ENCODE peak calls at places on chromosomes 3 and 15, in six cellular contexts. A is CD4-positive, alpha-beta T cell; I is breast epithelium; E is GM12865; S is chondrocyte; N is GM12864. C is an unnamed sample.

GRCh38 chr3:149382091-149382467 is 4.6 kb upstream of the TM4SF1 start:
- DNase-seq in A (no peak), I (no peak), E (peak; percentile 29), S (no peak), N (no peak), C (no peak)

GRCh38 chr3:78644847-78645246 is 1123.0 kb downstream of the ROBO1 start:
- DNase-seq in A (no peak), I (no peak), E (no peak), S (no peak), N (no peak), C (no peak)

GRCh38 chr15:89912145-89912673 is 543 bp downstream of the ARPIN start:
- DNase-seq in A (no peak), I (no peak), E (no peak), S (no peak), N (no peak), C (peak; percentile 38)

GRCh38 chr3:156252656-156253055 is 132.3 kb downstream of the KCNAB1 start:
- DNase-seq in A (no peak), I (no peak), E (no peak), S (no peak), N (no peak), C (no peak)

GRCh38 chr3:48633743-48634142 is 1.5 kb downstream of the SLC26A6 start:
- DNase-seq in A (no peak), I (no peak), E (no peak), S (no peak), N (no peak), C (no peak)

GRCh38 chr3:45124379-45124778 is 21.8 kb downstream of the CDCP1 start:
- DNase-seq in A (no peak), I (no peak), E (no peak), S (no peak), N (no peak), C (no peak)

GRCh38 chr3:100103558-100104441 is 10.5 kb downstream of the FILIP1L start:
- DNase-seq in A (no peak), I (no peak), E (peak; percentile 91), S (no peak), N (peak; percentile 70), C (no peak)

GRCh38 chr3:127041264-127041820 is 58.4 kb downstream of the PLXNA1 start:
- DNase-seq in A (no peak), I (no peak), E (no peak), S (no peak), N (no peak), C (no peak)

GRCh38 chr3:107106316-107106715 is 270.9 kb upstream of the CCDC54 start:
- DNase-seq in A (no peak), I (no peak), E (no peak), S (no peak), N (no peak), C (no peak)

GRCh38 chr3:70352215-70352614 is 39.8 kb upstream of the MDFIC2 start:
- DNase-seq in A (no peak), I (no peak), E (no peak), S (no peak), N (no peak), C (no peak)

GRCh38 chr15:49154799-49155109 is 645 bp downstream of the COPS2 start:
- DNase-seq in A (no peak), I (no peak), E (no peak), S (no peak), N (no peak), C (no peak)

GRCh38 chr15:48427479-48427878 is 96.2 kb downstream of the DUT start:
- DNase-seq in A (no peak), I (no peak), E (no peak), S (no peak), N (no peak), C (no peak)

GRCh38 chr3:126540342-126540849 is 16.4 kb downstream of the CHST13 start:
- DNase-seq in A (no peak), I (peak; percentile 43), E (no peak), S (peak; percentile 37), N (peak; percentile 2), C (no peak)

GRCh38 chr3:182201769-182202168 is 490.0 kb downstream of the SOX2 start:
- DNase-seq in A (no peak), I (no peak), E (no peak), S (no peak), N (no peak), C (no peak)

GRCh38 chr3:134563614-134564013 is 77.8 kb downstream of the CEP63 start:
- DNase-seq in A (no peak), I (no peak), E (no peak), S (no peak), N (no peak), C (no peak)

GRCh38 chr3:88467191-88467590 is 317.4 kb downstream of the C3orf38 start:
- DNase-seq in A (no peak), I (no peak), E (no peak), S (no peak), N (no peak), C (no peak)

GRCh38 chr15:45087513-45087912 is 26.5 kb downstream of the DUOX2 start:
- DNase-seq in A (no peak), I (no peak), E (no peak), S (no peak), N (no peak), C (no peak)

GRCh38 chr3:88640581-88640980 is 466.8 kb upstream of the EPHA3 start:
- DNase-seq in A (no peak), I (no peak), E (no peak), S (no peak), N (no peak), C (no peak)

GRCh38 chr15:50114381-50114780 is 4.7 kb downstream of the ATP8B4 start:
- DNase-seq in A (no peak), I (no peak), E (no peak), S (no peak), N (no peak), C (no peak)

GRCh38 chr3:156455839-156456238 is 99.1 kb downstream of the SSR3 start:
- DNase-seq in A (no peak), I (no peak), E (peak; percentile 29), S (no peak), N (no peak), C (no peak)

GRCh38 chr15:83210619-83211018 is 3.0 kb upstream of the HDGFL3 start:
- DNase-seq in A (no peak), I (peak; percentile 79), E (peak; percentile 34), S (no peak), N (no peak), C (no peak)

GRCh38 chr15:72554471-72555425 is 80.6 kb downstream of the ARIH1 start:
- DNase-seq in A (no peak), I (no peak), E (peak; percentile 36), S (no peak), N (no peak), C (no peak)

GRCh38 chr15:91965501-91966180 is 112.1 kb downstream of the SLCO3A1 start:
- DNase-seq in A (no peak), I (no peak), E (no peak), S (no peak), N (no peak), C (no peak)

GRCh38 chr15:75862796-75863195 is 19.5 kb downstream of the UBE2Q2 start:
- DNase-seq in A (no peak), I (no peak), E (no peak), S (no peak), N (no peak), C (no peak)

GRCh38 chr3:190865828-190866227 is 3.3 kb upstream of the GMNC start:
- DNase-seq in A (no peak), I (no peak), E (no peak), S (no peak), N (no peak), C (no peak)

DNA sequence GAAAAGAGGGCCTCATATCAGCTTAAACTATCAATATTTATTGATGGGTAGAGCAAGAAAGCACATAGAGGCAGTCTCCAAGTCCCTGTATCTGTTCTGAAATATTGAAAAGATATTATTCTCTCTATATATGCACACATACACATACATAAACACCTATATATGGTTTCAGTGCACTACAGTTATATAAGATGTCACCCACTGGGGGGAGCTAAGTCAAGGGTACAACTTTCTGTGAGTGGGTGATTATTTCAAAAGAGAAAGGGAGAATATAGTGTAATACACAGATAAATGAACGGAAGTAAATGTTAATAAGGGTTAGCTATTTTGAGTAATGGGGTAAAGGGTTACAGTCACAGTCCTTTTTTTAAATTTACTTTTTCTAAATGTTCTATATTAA is 8.8 kb downstream of the SNTN start:
- DNase-seq in A (no peak), I (no peak), E (no peak), S (no peak), N (no peak), C (no peak)
- TF ChIP-seq CTCF in A (no peak), I (no peak), E (no peak), S (peak; percentile 55), N (no peak), C (peak; percentile 32)

GRCh38 chr3:179563298-179563934 is 690 bp downstream of the ACTL6A start:
- DNase-seq in A (peak; percentile 52), I (peak; percentile 71), E (peak; percentile 88), S (peak; percentile 87), N (peak; percentile 54), C (peak; percentile 51)
- TF ChIP-seq CTCF in A (no peak), I (peak; percentile 72), E (peak; percentile 54), S (peak; percentile 74), N (peak; percentile 67), C (peak; percentile 65)

DNA sequence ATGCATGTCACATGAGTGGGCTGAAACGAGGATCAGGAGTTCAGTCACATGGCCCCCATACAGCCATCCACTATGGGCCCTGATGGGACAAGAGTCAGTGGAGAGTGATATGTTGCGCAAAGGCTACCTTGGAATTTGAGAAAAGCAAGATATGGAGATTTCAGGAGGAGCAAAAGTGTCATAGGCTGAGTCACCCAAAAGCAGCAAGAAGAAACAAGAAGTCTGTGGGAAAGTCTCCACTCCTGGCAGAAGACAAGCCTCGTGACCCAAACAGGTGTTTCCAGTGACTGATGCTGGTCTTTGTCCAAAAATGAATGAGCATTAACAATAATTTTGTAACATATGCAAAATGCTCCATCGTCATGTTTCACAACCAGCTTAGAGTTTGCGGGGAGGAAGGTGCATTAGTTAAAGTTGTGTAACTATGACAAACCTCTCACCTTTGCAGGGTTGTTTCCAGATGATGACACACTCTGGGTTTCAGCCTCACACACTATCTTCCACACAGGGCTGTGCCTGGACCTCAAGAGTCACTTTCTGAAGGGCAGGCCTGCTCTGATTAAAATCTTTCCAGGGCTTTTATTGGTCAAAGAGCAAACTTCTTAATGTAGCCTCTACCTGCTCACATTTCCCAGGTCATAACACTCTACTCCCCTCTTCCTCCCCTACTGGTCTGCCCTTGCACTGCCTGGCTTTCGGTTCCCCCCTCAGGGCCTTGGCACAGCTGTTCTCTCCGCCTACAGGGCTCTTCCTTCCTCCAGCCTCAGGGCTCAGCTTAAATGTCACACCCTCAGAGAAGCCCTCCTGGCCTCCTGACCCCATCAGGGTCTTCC is 3.9 kb upstream of the DNASE1L3 start:
- DNase-seq in A (no peak), I (no peak), E (peak; percentile 90), S (no peak), N (peak; percentile 72), C (no peak)
- TF ChIP-seq CTCF in A (no peak), I (no peak), E (peak; percentile 27), S (no peak), N (peak; percentile 67), C (no peak)

GRCh38 chr15:88912500-88912921 is 668 bp downstream of the MFGE8 start:
- DNase-seq in A (no peak), I (no peak), E (no peak), S (no peak), N (no peak), C (peak; percentile 19)

GRCh38 chr15:88913850-88914169 is 631 bp upstream of the MFGE8 start:
- DNase-seq in A (no peak), I (no peak), E (no peak), S (no peak), N (no peak), C (no peak)

GRCh38 chr15:88909956-88910831 is 3.0 kb downstream of the MFGE8 start:
- DNase-seq in A (no peak), I (no peak), E (no peak), S (no peak), N (no peak), C (no peak)

GRCh38 chr15:88913017-88913849 is at the start of gene MFGE8:
- DNase-seq in A (peak; percentile 66), I (no peak), E (peak; percentile 57), S (no peak), N (no peak), C (peak; percentile 81)

GRCh38 chr15:88911766-88912118 is 1.4 kb downstream of the MFGE8 start:
- DNase-seq in A (no peak), I (no peak), E (no peak), S (no peak), N (no peak), C (no peak)
- TF ChIP-seq CTCF in A (no peak), I (no peak), E (no peak), S (no peak), N (no peak), C (no peak)